ENCODE peak calls at places on chromosomes 12 and 14, in ten cellular contexts. B is naive thymus-derived CD4-positive, alpha-beta T cell; V is GM23248; U is iPS DF 6.9; Q is ovary; W is small intestine; F is GM23338; X is aorta; G is pancreas; I is A549. N is an unnamed sample. For H3K4me1, the result is how much of the 10 kb centered on the place peaks cover.

GRCh38 chr12:10016881-10017280 is 6.5 kb downstream of the CLEC12B start:
- DNase-seq in U (no peak), B (no peak), Q (no peak), V (peak), X (no peak), I (peak), F (no peak), G (no peak), W (no peak), N (no peak)

GRCh38 chr12:101564912-101565311 is 29.9 kb upstream of the MYBPC1 start:
- DNase-seq in U (no peak), V (no peak), X (no peak), Q (no peak), W (no peak), B (no peak), G (no peak), I (peak), F (peak), N (no peak)

GRCh38 chr14:26794731-26795130 is 196.9 kb upstream of the NOVA1 start:
- DNase-seq in I (no peak), B (no peak), G (no peak), Q (no peak), F (no peak), X (no peak), U (no peak), V (peak), W (no peak), N (no peak)

GRCh38 chr14:100739306-100739705 is 12.6 kb downstream of the DLK1 start:
- DNase-seq in G (no peak), Q (no peak), F (no peak), B (no peak), V (no peak), U (no peak), W (no peak), X (peak), I (no peak), N (peak)

GRCh38 chr14:83425138-83425537 is 1891.5 kb upstream of the SEL1L start:
- DNase-seq in G (no peak), B (no peak), V (peak), I (peak), F (no peak), Q (no peak), W (no peak), U (no peak), X (no peak), N (no peak)

GRCh38 chr14:77986808-77987207 is 183.4 kb upstream of the NRXN3 start:
- DNase-seq in G (no peak), I (no peak), W (no peak), B (no peak), Q (no peak), F (no peak), X (no peak), V (no peak), U (no peak), N (no peak)

GRCh38 chr12:76595056-76595455 is 35.5 kb upstream of the OSBPL8 start:
- DNase-seq in U (no peak), G (no peak), F (no peak), I (no peak), B (no peak), W (no peak), V (peak), Q (no peak), X (no peak), N (no peak)

GRCh38 chr12:6020930-6021329 is 75.9 kb upstream of the ANO2 start:
- DNase-seq in Q (no peak), F (no peak), X (no peak), U (no peak), I (no peak), G (no peak), B (no peak), W (no peak), V (no peak), N (no peak)

GRCh38 chr12:93569656-93570551 is 2.6 kb upstream of the SOCS2 start:
- DNase-seq in B (peak), X (peak), Q (peak), W (peak), V (peak), F (peak), U (no peak), I (peak), G (peak), N (peak)

GRCh38 chr14:73049428-73049827 is 8.9 kb upstream of the RBM25 start:
- DNase-seq in Q (no peak), V (no peak), X (no peak), U (no peak), F (no peak), W (no peak), I (no peak), B (no peak), G (no peak), N (no peak)

GRCh38 chr14:95614335-95614734 is 71.9 kb upstream of the TCL1B start:
- DNase-seq in W (no peak), V (peak), G (no peak), F (no peak), B (no peak), I (peak), Q (no peak), X (no peak), U (no peak), N (no peak)

GRCh38 chr14:93959239-93960107 is 16.9 kb downstream of the ASB2 start:
- DNase-seq in F (peak), W (peak), G (no peak), B (peak), X (peak), Q (no peak), U (no peak), V (peak), I (peak), N (peak)

GRCh38 chr12:9615420-9616135 is 7.9 kb upstream of the KLRB1 start:
- DNase-seq in U (no peak), X (no peak), F (no peak), I (no peak), B (peak), V (no peak), G (no peak), Q (no peak), W (peak), N (no peak)

GRCh38 chr12:101407054-101407437 is 526 bp downstream of the ARL1 start:
- DNase-seq in F (peak), B (peak), W (no peak), V (no peak), I (no peak), Q (no peak), U (no peak), X (no peak), G (no peak), N (no peak)

GRCh38 chr14:73775339-73776193 is 61.4 kb upstream of the PNMA1 start:
- DNase-seq in V (no peak), F (no peak), G (no peak), U (no peak), X (peak), I (no peak), W (no peak), Q (no peak), B (peak), N (no peak)

GRCh38 chr12:99110866-99111265 is 465.8 kb downstream of the APAF1 start:
- DNase-seq in G (no peak), X (no peak), F (no peak), U (no peak), V (no peak), I (no peak), W (no peak), B (no peak), Q (no peak), N (no peak)

GRCh38 chr12:41228066-41228820 is 40.1 kb downstream of the PDZRN4 start:
- DNase-seq in W (no peak), Q (no peak), V (no peak), X (no peak), U (no peak), G (no peak), F (no peak), B (no peak), I (no peak), N (no peak)

GRCh38 chr14:60721331-60722162 is 2.6 kb downstream of the SIX4 start:
- DNase-seq in B (peak), F (peak), I (peak), U (no peak), Q (peak), X (peak), G (peak), W (peak), V (peak), N (peak)

GRCh38 chr12:1716215-1716862 is 25.5 kb downstream of the ADIPOR2 start:
- DNase-seq in B (no peak), Q (no peak), V (peak), I (no peak), G (no peak), W (peak), U (no peak), X (no peak), F (no peak), N (no peak)

GRCh38 chr14:94562941-94563883 is 2.0 kb downstream of the SERPINA4 start:
- DNase-seq in V (no peak), W (no peak), X (no peak), Q (no peak), U (no peak), F (no peak), I (no peak), G (no peak), B (no peak), N (no peak)

GRCh38 chr12:108637222-108637621 is 3.5 kb upstream of the SELPLG start:
- DNase-seq in X (no peak), I (no peak), Q (no peak), W (no peak), G (no peak), U (no peak), F (no peak), B (no peak), V (no peak), N (no peak)
- H3K4me1 ChIP-seq in X (under half), I (under half), Q (under half), W (under half), G (under half), U (under half), F (under half), B (under half), V (under half), N (under half)

GRCh38 chr12:96028538-96028937 is 6.8 kb downstream of the LTA4H start:
- DNase-seq in X (no peak), V (no peak), U (no peak), G (no peak), B (no peak), I (no peak), W (no peak), F (no peak), Q (no peak), N (no peak)

GRCh38 chr12:96020314-96021003 is 14.9 kb downstream of the LTA4H start:
- DNase-seq in V (no peak), W (no peak), F (no peak), U (no peak), G (no peak), Q (no peak), B (no peak), X (no peak), I (no peak), N (no peak)

GRCh38 chr12:96026331-96026730 is 9.1 kb downstream of the LTA4H start:
- DNase-seq in W (no peak), X (no peak), B (no peak), I (no peak), G (no peak), Q (no peak), U (no peak), V (no peak), F (no peak), N (no peak)

GRCh38 chr12:96025518-96025917 is 9.9 kb downstream of the LTA4H start:
- DNase-seq in U (no peak), I (no peak), G (no peak), V (no peak), F (no peak), B (no peak), W (no peak), Q (no peak), X (no peak), N (no peak)
- H3K4me1 ChIP-seq in U (under half), I (under half), G (under half), V (under half), F (under half), B (under half), W (under half), Q (under half), X (under half), N (under half)

DNA sequence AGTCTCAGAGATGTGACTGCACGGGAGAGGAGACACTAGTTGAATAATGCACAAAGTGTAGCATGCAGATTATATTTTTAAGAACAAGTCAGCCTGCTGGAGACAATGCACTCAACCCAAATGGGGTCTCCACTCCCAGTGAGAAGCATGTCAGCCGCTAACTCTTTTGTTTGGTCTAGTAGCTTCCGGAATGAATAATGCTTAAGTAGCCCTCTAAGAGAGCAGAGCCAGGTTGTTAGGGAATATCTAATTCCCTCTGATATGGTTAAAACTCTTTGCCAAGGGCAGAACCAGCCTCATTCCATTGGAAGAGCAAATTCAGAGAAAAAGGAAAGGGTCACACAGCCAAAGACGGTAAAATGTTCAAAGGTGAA is 80.4 kb downstream of the DAD1 start:
- DNase-seq in I (no peak), V (no peak), F (no peak), W (no peak), X (no peak), U (no peak), B (no peak), G (no peak), Q (no peak), N (no peak)
- H3K4me1 ChIP-seq in I (under half), V (under half), F (under half), W (under half), X (under half), U (under half), B (half or more), G (under half), Q (under half), N (under half)

GRCh38 chr12:27547592-27547991 is 23.6 kb downstream of the PPFIBP1 start:
- DNase-seq in V (no peak), G (no peak), W (no peak), B (no peak), I (no peak), F (no peak), X (no peak), Q (no peak), U (no peak), N (no peak)
- H3K4me1 ChIP-seq in V (half or more), G (under half), W (under half), B (under half), I (under half), F (under half), X (under half), Q (under half), U (under half), N (under half)

GRCh38 chr14:64513271-64513670 is 8.7 kb downstream of the ZBTB1 start:
- DNase-seq in G (no peak), F (no peak), U (no peak), I (no peak), W (no peak), Q (no peak), X (no peak), V (no peak), B (no peak), N (no peak)
- H3K4me1 ChIP-seq in G (under half), F (under half), U (under half), I (half or more), W (under half), Q (under half), X (under half), V (under half), B (under half), N (half or more)

GRCh38 chr12:25996677-25997076 is 38.2 kb downstream of the RASSF8 start:
- DNase-seq in F (no peak), W (no peak), V (peak), Q (no peak), G (no peak), U (no peak), I (no peak), X (no peak), B (no peak), N (no peak)
- H3K4me1 ChIP-seq in F (under half), W (under half), V (half or more), Q (under half), G (under half), U (under half), I (under half), X (under half), B (under half), N (under half)

GRCh38 chr12:132402831-132403416 is 73.5 kb upstream of the GALNT9 start:
- DNase-seq in W (no peak), B (no peak), Q (no peak), I (no peak), X (no peak), G (peak), V (no peak), F (no peak), U (no peak), N (no peak)
- H3K4me1 ChIP-seq in W (under half), B (under half), Q (under half), I (under half), X (under half), G (under half), V (under half), F (under half), U (under half), N (under half)

N was measured in adrenal gland.